ENCODE peak calls at places on chromosomes 4 and X, in four cellular contexts. Y is adrenal gland, O is endothelial cell of umbilical vein, X is PC-3. U is an unnamed sample.

GRCh38 chrX:115650916-115651315 is 89.9 kb downstream of the PLS3 start:
- DNase-seq in Y (peak; percentile 56), O (peak; percentile 31), X (peak; percentile 52), U (peak; percentile 43)

GRCh38 chr4:146852365-146852764 is 93.3 kb downstream of the TTC29 start:
- DNase-seq in O (no peak), Y (no peak), X (no peak), U (no peak)

GRCh38 chr4:99564921-99565320 is 1.1 kb upstream of the TRMT10A start:
- DNase-seq in Y (no peak), O (no peak), X (no peak), U (no peak)

GRCh38 chr4:159983080-159983479 is 880.2 kb downstream of the RAPGEF2 start:
- DNase-seq in O (no peak), X (no peak), Y (no peak), U (no peak)

GRCh38 chrX:20412871-20413486 is 146.3 kb upstream of the RPS6KA3 start:
- DNase-seq in O (no peak), X (no peak), Y (peak; percentile 52), U (no peak)

GRCh38 chrX:150530821-150531220 is 37.6 kb upstream of the MTM1 start:
- DNase-seq in O (no peak), X (no peak), Y (no peak), U (no peak)

GRCh38 chrX:101617211-101618191 is at the start of gene ARMCX6:
- DNase-seq in X (peak; percentile 58), O (peak; percentile 71), Y (peak; percentile 91), U (peak; percentile 72)

GRCh38 chr4:152734015-152734698 is 45.4 kb downstream of the TIGD4 start:
- DNase-seq in O (no peak), Y (no peak), X (no peak), U (no peak)

GRCh38 chr4:129328176-129328575 is 232.2 kb downstream of the C4orf33 start:
- DNase-seq in Y (no peak), X (peak; percentile 90), O (peak; percentile 29), U (no peak)

GRCh38 chr4:89486042-89486441 is 178.4 kb upstream of the GPRIN3 start:
- DNase-seq in X (peak; percentile 39), O (peak; percentile 86), Y (no peak), U (peak; percentile 42)

GRCh38 chr4:37453004-37453360 is 208.4 kb downstream of the NWD2 start:
- DNase-seq in Y (peak; percentile 71), X (peak; percentile 87), O (peak; percentile 68), U (peak; percentile 29)

GRCh38 chr4:76476606-76477005 is 41.6 kb downstream of the SHROOM3 start:
- DNase-seq in O (no peak), Y (no peak), X (no peak), U (no peak)

GRCh38 chr4:88675543-88675942 is 22.1 kb downstream of the NAP1L5 start:
- DNase-seq in X (no peak), Y (no peak), O (no peak), U (no peak)

GRCh38 chr4:15779336-15779735 is 1.2 kb downstream of the CD38 start:
- DNase-seq in O (peak; percentile 60), Y (peak; percentile 61), X (peak; percentile 52), U (peak; percentile 50)

GRCh38 chr4:157576671-157577070 is 356.1 kb downstream of the GRIA2 start:
- DNase-seq in Y (no peak), X (no peak), O (no peak), U (no peak)

GRCh38 chrX:132819885-132820284 is 138.5 kb downstream of the HS6ST2 start:
- DNase-seq in Y (no peak), O (no peak), X (no peak), U (no peak)

GRCh38 chrX:34132028-34132427 is at the start of gene FAM47A:
- DNase-seq in X (no peak), Y (no peak), O (no peak), U (no peak)

GRCh38 chr4:176150283-176150682 is 45.1 kb downstream of the SPATA4 start:
- DNase-seq in X (peak; percentile 47), Y (no peak), O (peak; percentile 20), U (peak; percentile 50)

GRCh38 chr4:187124311-187124710 is 400.7 kb upstream of the FAT1 start:
- DNase-seq in O (no peak), Y (no peak), X (no peak), U (no peak)

GRCh38 chr4:113316879-113317278 is 267.4 kb downstream of the ANK2 start:
- DNase-seq in O (no peak), Y (peak; percentile 56), X (no peak), U (no peak)

GRCh38 chrX:56569378-56570061 is 6.1 kb downstream of the UBQLN2 start:
- DNase-seq in Y (no peak), O (no peak), X (no peak), U (no peak)

GRCh38 chr4:10108391-10108790 is 8.2 kb downstream of the WDR1 start:
- DNase-seq in O (no peak), Y (no peak), X (no peak), U (no peak)

GRCh38 chr4:167232805-167233522 is 1.3 kb downstream of the SPOCK3 start:
- DNase-seq in O (no peak), X (no peak), Y (no peak), U (no peak)

GRCh38 chr4:150722908-150723362 is 141.0 kb downstream of the MAB21L2 start:
- DNase-seq in Y (peak; percentile 96), O (peak; percentile 45), X (peak; percentile 2), U (no peak)

GRCh38 chr4:93529692-93530091 is 298.9 kb upstream of the ATOH1 start:
- DNase-seq in Y (no peak), X (no peak), O (no peak), U (no peak)

GRCh38 chrX:19121466-19121865 is 802 bp downstream of the ADGRG2 start:
- DNase-seq in O (no peak), X (no peak), Y (no peak), U (no peak)

GRCh38 chrX:4850312-4850711 is 1136.9 kb upstream of the PRKX start:
- DNase-seq in X (no peak), Y (no peak), O (no peak), U (no peak)

GRCh38 chr4:48483777-48484493 is 792 bp downstream of the SLC10A4 start:
- DNase-seq in Y (no peak), X (no peak), O (no peak), U (no peak)

GRCh38 chr4:21211836-21212235 is 511.6 kb downstream of the PACRGL start:
- DNase-seq in X (no peak), O (no peak), Y (no peak), U (no peak)

GRCh38 chr4:3781997-3782930 is 16.1 kb downstream of the ADRA2C start:
- DNase-seq in O (no peak), X (no peak), Y (no peak), U (no peak)
- TF ChIP-seq CTCF in O (no peak), X (no peak), Y (no peak), U (no peak)

GRCh38 chr4:26860922-26861433 is 337 bp downstream of the STIM2 start:
- DNase-seq in Y (peak; percentile 62), O (no peak), X (peak; percentile 19), U (peak; percentile 58)

GRCh38 chr4:26861434-26862186 is 969 bp downstream of the STIM2 start:
- DNase-seq in Y (peak; percentile 86), X (peak; percentile 37), O (peak; percentile 67), U (peak; percentile 49)

GRCh38 chr4:26864904-26865303 is 4.3 kb downstream of the STIM2 start:
- DNase-seq in O (peak; percentile 9), Y (no peak), X (no peak), U (no peak)

GRCh38 chr4:26862381-26862915 is 1.8 kb downstream of the STIM2 start:
- DNase-seq in Y (no peak), O (peak; percentile 49), X (no peak), U (no peak)

DNA sequence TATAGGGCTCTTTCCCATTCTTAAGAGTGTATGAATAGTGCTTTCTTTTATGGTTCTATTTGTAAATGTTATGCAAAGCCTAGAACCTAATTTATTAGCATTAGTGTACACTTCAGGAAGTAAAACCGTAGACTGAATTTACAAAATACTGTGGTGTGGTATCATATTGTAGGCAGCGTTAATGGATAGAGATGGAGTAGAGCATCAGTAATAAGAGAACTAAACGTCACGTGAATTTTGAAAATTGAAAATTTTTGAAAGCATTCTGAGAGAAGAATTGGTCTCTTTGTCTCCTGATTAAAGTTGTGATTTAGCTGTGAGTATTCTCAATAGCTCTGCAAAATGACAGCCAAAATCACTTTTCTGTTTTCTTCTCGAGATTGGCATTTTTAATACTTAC is 2.9 kb downstream of the STIM2 start:
- DNase-seq in O (peak; percentile 28), X (no peak), Y (no peak), U (no peak)
- H3K4me3 ChIP-seq in O (no peak overlapping the region), X (peak overlapping the region; percentile 80), Y (no peak overlapping the region), U (no peak overlapping the region)

GRCh38 chr4:154779362-154779947 is 1.6 kb upstream of the RBM46 start:
- DNase-seq in O (peak; percentile 18), Y (no peak), X (peak; percentile 49), U (peak; percentile 48)
- TF ChIP-seq CTCF in O (peak; percentile 21), Y (peak; percentile 55), X (peak; percentile 73), U (peak; percentile 76)

DNA sequence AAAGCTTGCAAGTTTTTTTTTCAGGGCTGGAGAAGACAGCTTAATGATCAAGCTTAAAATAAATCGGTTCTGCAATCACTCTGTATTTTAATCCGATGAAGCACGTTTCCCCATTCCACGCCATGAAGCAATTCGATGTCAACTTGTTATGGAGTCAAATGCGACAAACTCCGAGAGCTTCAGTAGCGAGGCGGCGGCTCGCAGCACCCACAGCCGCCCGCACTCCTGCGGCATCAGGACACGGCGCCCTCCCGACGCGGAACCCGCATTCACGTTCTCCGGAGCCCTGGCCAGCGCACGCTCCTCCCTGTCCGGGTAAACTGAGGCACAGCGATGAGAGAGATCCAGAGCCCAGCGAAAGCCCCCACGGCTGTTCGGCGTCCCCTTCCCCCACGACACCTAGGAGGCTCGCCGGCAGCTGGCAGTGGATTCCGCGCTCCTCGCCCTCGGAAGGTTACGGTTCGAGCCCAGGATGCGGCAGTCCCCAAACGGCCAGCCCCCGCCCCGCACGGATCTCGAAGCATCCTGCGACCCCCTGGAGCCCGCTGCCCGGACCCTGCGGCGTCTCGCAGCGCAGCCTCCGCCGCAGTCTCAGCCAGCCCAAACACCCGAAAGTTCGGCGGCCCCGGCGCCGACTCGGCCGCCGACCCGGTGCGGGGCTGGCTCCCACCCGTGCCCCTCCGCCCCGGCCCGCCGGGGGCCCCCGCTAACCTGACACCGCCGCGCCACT is 507 bp downstream of the MFAP3L start:
- DNase-seq in X (no peak), O (no peak), Y (no peak), U (peak; percentile 20)
- H3K4me3 ChIP-seq in X (peak overlapping the region; percentile 59), O (no peak overlapping the region), Y (peak overlapping the region; percentile 38), U (peak overlapping the region; percentile 72)

DNA sequence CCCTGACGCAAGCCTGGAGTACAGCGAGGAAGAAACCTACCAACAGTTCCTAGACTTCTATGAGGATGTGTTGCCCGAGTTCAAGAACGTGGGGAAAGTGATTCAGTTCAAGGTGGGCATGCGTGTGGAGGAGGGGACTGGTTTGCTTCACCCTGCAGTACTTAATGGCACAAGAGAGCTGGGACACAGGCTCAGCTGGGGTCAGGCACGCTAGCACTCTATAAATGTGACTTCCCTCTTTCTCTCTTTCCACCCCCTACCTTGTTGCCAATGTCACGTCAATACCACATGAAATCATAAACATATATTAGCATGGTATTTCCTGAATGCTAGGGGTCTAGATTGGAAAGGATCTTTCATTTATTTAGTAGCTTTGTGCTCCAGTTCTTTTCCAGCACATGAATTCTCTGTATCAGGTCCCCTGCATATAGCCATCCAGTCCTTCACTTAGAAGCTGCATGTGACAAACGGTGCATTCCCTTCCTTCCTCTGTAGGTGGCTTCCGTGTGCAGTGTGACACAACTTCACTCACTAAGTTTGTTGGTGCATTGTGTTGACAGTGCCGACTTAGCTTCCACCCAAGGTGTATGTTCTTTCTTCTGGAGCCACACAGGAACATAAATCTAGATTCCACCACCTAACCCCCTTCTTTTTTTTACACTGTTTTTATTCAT is 25.6 kb downstream of the ZRSR2 start:
- DNase-seq in O (peak; percentile 2), Y (no peak), X (peak; percentile 50), U (peak; percentile 38)
- TF ChIP-seq CTCF in O (peak; percentile 9), Y (peak; percentile 20), X (peak; percentile 59), U (peak; percentile 46)

U was measured in AG10803.